ENCODE peak calls at places on chromosomes 6 and 20, in nine cellular contexts. Y, T, Q, K, R, V, M, D and S are unnamed samples.

GRCh38 chr20:53598140-53599038 is 4.8 kb upstream of the ZNF217 start:
- DNase-seq in D (no peak), V (no peak), K (no peak), M (no peak), Q (no peak), R (peak; percentile 22), T (no peak), Y (no peak), S (no peak)

GRCh38 chr6:35739645-35740517 is 3.0 kb downstream of the ARMC12 start:
- DNase-seq in Q (no peak), T (no peak), R (no peak), K (no peak), Y (no peak), D (no peak), M (no peak), V (no peak), S (no peak)

GRCh38 chr6:6003334-6004146 is 3.2 kb downstream of the NRN1 start:
- DNase-seq in Q (no peak), R (no peak), T (no peak), Y (peak; percentile 22), M (no peak), D (no peak), K (peak; percentile 75), V (no peak), S (no peak)

GRCh38 chr6:56513631-56514030 is 129.1 kb downstream of the DST start:
- DNase-seq in Q (no peak), R (no peak), M (no peak), D (no peak), K (no peak), T (no peak), V (no peak), Y (no peak), S (no peak)

GRCh38 chr6:159155679-159156078 is 13.5 kb upstream of the FNDC1 start:
- DNase-seq in Y (no peak), K (no peak), R (no peak), V (no peak), M (no peak), Q (no peak), D (no peak), T (no peak), S (no peak)

GRCh38 chr6:156787569-156788492 is 10.7 kb downstream of the ARID1B start:
- DNase-seq in Y (no peak), Q (no peak), D (no peak), K (no peak), T (no peak), R (no peak), V (no peak), M (no peak), S (no peak)

GRCh38 chr20:24406761-24407550 is 62.5 kb upstream of the SYNDIG1 start:
- DNase-seq in V (no peak), T (no peak), Q (no peak), K (no peak), R (no peak), Y (no peak), M (no peak), D (peak; percentile 23), S (no peak)

GRCh38 chr20:58428364-58428763 is 39.3 kb downstream of the VAPB start:
- DNase-seq in V (no peak), Q (no peak), T (no peak), K (no peak), R (no peak), M (no peak), Y (no peak), D (no peak), S (no peak)

GRCh38 chr6:17281497-17282481 is 628 bp downstream of the RBM24 start:
- DNase-seq in Y (peak; percentile 6), K (peak; percentile 64), M (no peak), V (no peak), R (no peak), T (peak; percentile 14), D (peak; percentile 41), Q (peak; percentile 15), S (peak; percentile 13)

GRCh38 chr6:90668141-90668540 is 81.3 kb upstream of the MAP3K7 start:
- DNase-seq in D (no peak), Y (no peak), Q (no peak), K (no peak), M (no peak), T (no peak), V (no peak), R (no peak), S (no peak)

GRCh38 chr6:33915134-33915533 is 111.3 kb upstream of the MLN start:
- DNase-seq in T (no peak), Y (no peak), M (no peak), Q (peak; percentile 38), K (peak; percentile 22), D (no peak), V (no peak), R (peak; percentile 36), S (no peak)

GRCh38 chr20:2654384-2654822 is 2.0 kb downstream of the NOP56 start:
- DNase-seq in K (no peak), Q (no peak), T (no peak), V (no peak), Y (no peak), M (no peak), R (no peak), D (no peak), S (no peak)

GRCh38 chr20:34791289-34792020 is 34.0 kb downstream of the NCOA6 start:
- DNase-seq in T (no peak), K (no peak), R (no peak), V (no peak), Q (no peak), D (peak; percentile 93), Y (no peak), M (peak; percentile 37), S (no peak)

GRCh38 chr20:63538204-63539091 is 1.3 kb upstream of the PTK6 start:
- DNase-seq in K (peak; percentile 92), R (peak; percentile 96), M (no peak), Y (no peak), D (peak; percentile 49), V (no peak), Q (peak; percentile 96), T (peak; percentile 93), S (no peak)

GRCh38 chr20:63498950-63499332 is at the start of gene EEF1A2:
- DNase-seq in Y (no peak), R (peak; percentile 60), K (peak; percentile 80), V (no peak), Q (peak; percentile 42), T (no peak), M (no peak), D (no peak), S (peak; percentile 68)

DNA sequence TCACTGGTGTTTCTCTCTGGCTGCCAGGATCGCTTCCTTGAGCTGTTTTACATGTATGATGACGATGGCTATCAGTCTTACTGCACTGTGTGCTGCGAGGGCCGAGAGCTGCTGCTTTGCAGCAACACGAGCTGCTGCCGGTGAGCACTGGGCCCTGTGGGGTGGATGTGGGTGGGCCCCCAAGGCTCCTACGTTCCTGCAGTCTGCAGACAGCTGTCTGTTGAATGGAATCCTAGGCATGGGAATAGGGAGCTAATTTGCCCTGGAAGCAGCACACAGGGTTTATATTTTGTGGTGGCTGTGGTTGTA is 22.6 kb upstream of the MAPRE1 start:
- DNase-seq in T (no peak), Y (no peak), V (no peak), R (no peak), K (no peak), Q (no peak), D (peak; percentile 14), M (no peak), S (no peak)
- H3K36me3 ChIP-seq in T (no peaks in the 10 kb centered on the region), Y (peaks cover 2% of the 10 kb centered on the region), V (peaks cover under 1% of the 10 kb centered on the region), R (peaks cover 29% of the 10 kb centered on the region), K (peaks cover 9% of the 10 kb centered on the region), Q (peaks cover 4% of the 10 kb centered on the region), D (peaks cover 2% of the 10 kb centered on the region), M (peaks cover 3% of the 10 kb centered on the region), S (no peaks in the 10 kb centered on the region)

DNA sequence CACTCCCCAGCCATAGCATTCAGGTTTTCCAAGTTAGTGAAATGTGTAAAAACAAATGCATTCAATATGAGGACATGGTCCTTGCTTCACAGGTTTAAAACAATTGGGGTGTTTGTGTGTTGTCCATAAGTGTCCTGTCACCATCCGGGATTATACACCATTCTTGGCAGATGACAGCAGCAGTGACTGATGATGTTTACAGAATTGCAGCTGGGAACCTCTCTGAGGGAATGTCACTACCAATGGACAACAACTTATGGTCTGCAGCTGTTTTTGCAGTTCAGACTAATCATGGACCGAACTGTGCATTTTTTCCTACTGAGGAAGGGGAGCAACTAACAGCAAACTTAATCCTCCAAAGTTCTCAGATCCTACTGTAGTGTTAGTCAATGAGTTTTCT is 26.0 kb downstream of the FAM229B start:
- DNase-seq in Y (no peak), M (no peak), K (no peak), D (peak; percentile 39), V (no peak), T (no peak), Q (no peak), R (no peak), S (no peak)
- H3K36me3 ChIP-seq in Y (peaks cover 73% of the 10 kb centered on the region), M (peaks cover 18% of the 10 kb centered on the region), K (no peaks in the 10 kb centered on the region), D (peaks cover 26% of the 10 kb centered on the region), V (peaks cover 13% of the 10 kb centered on the region), T (no peaks in the 10 kb centered on the region), Q (no peaks in the 10 kb centered on the region), R (peaks cover 62% of the 10 kb centered on the region), S (no peaks in the 10 kb centered on the region)

GRCh38 chr6:138404666-138405337 is 779 bp downstream of the HEBP2 start:
- DNase-seq in Q (no peak), T (peak; percentile 44), K (peak; percentile 80), D (no peak), R (no peak), V (no peak), Y (no peak), M (no peak), S (no peak)

GRCh38 chr6:138406443-138406842 is 2.4 kb downstream of the HEBP2 start:
- DNase-seq in V (no peak), R (no peak), D (no peak), K (no peak), Q (no peak), M (no peak), Y (no peak), T (peak; percentile 43), S (no peak)

GRCh38 chr6:138403324-138403800 is 661 bp upstream of the HEBP2 start:
- DNase-seq in K (peak; percentile 87), M (no peak), T (peak; percentile 56), Q (peak; percentile 43), Y (no peak), R (peak; percentile 36), V (no peak), D (peak; percentile 20), S (peak; percentile 44)

GRCh38 chr6:138403801-138404665 is at the start of gene HEBP2:
- DNase-seq in R (peak; percentile 97), V (peak; percentile 82), K (peak; percentile 98), Q (peak; percentile 98), D (peak; percentile 78), T (peak; percentile 97), Y (peak; percentile 72), M (no peak), S (peak; percentile 94)

GRCh38 chr6:138405816-138406403 is 1.9 kb downstream of the HEBP2 start:
- DNase-seq in T (no peak), V (no peak), D (no peak), K (no peak), M (no peak), Q (no peak), Y (no peak), R (no peak), S (no peak)
- H3K36me3 ChIP-seq in T (no peaks in the 10 kb centered on the region), V (peaks cover 30% of the 10 kb centered on the region), D (peaks cover 12% of the 10 kb centered on the region), K (peaks cover 12% of the 10 kb centered on the region), M (peaks cover 13% of the 10 kb centered on the region), Q (peaks cover 22% of the 10 kb centered on the region), Y (peaks cover 29% of the 10 kb centered on the region), R (peaks cover 52% of the 10 kb centered on the region), S (no peaks in the 10 kb centered on the region)

DNA sequence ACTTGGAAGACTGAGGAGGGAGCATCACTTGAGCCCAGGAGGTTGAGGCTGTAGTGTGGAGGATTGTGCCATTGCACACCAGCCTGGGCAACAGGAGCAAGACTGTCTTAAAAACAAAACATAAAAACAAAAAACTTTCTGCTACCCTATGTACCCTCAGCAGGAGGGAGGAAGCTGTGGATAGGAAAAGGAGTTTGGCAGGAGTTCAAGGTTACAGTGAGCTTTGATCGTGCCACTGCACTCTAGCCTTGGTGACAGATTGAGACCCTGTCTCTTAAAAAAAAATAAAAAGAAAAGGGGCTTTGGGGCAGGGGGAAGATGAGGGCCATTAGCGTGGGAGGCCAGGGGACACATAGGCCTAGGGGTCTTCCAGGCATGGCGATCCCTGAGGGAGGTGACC is 135.7 kb downstream of the DHX35 start:
- DNase-seq in R (no peak), Q (no peak), V (no peak), T (no peak), D (no peak), M (no peak), Y (no peak), K (no peak), S (no peak)
- H3K36me3 ChIP-seq in R (no peaks in the 10 kb centered on the region), Q (no peaks in the 10 kb centered on the region), V (no peaks in the 10 kb centered on the region), T (no peaks in the 10 kb centered on the region), D (no peaks in the 10 kb centered on the region), M (no peaks in the 10 kb centered on the region), Y (no peaks in the 10 kb centered on the region), K (no peaks in the 10 kb centered on the region), S (no peaks in the 10 kb centered on the region)